ENCODE peak calls at places on chromosomes 7 and 10, in ten cellular contexts. E is neural progenitor cell, Y is tibial artery, K is cardiac muscle cell, H is RWPE1, W is hepatocyte, J is psoas muscle, N is endodermal cell, C is ascending aorta, A is adrenal gland. I is an unnamed sample.

GRCh38 chr7:123265853-123266252 is 66.1 kb upstream of the SLC13A1 start:
- DNase-seq in E (no peak), Y (no peak), J (no peak), N (no peak), A (no peak), C (no peak), W (no peak), K (no peak), H (no peak), I (no peak)

GRCh38 chr7:23012797-23013714 is 874 bp downstream of the HYCC1 start:
- DNase-seq in W (peak; percentile 45), H (no peak), E (peak; percentile 61), N (peak; percentile 78), Y (peak; percentile 31), K (no peak), J (peak; percentile 30), C (no peak), A (peak; percentile 29), I (peak; percentile 38)

GRCh38 chr7:44318296-44318695 is 7.1 kb downstream of the CAMK2B start:
- DNase-seq in J (no peak), H (no peak), E (no peak), W (no peak), Y (no peak), A (no peak), K (no peak), C (no peak), N (no peak), I (no peak)

GRCh38 chr10:22737587-22737986 is 23.2 kb upstream of the PIP4K2A start:
- DNase-seq in E (no peak), K (peak; percentile 65), N (no peak), A (no peak), C (no peak), Y (peak; percentile 69), W (peak; percentile 9), H (peak; percentile 44), J (peak; percentile 53), I (no peak)

GRCh38 chr10:131231965-131232541 is 79.5 kb downstream of the TCERG1L start:
- DNase-seq in C (no peak), N (no peak), W (no peak), K (no peak), A (no peak), E (no peak), H (no peak), Y (no peak), J (no peak), I (no peak)

GRCh38 chr7:51802698-51803097 is 486.1 kb upstream of the COBL start:
- DNase-seq in W (no peak), A (no peak), K (no peak), E (peak; percentile 21), C (no peak), H (no peak), J (no peak), Y (no peak), N (peak; percentile 60), I (no peak)

GRCh38 chr10:14219411-14219810 is 111.3 kb downstream of the FRMD4A start:
- DNase-seq in K (no peak), C (no peak), N (no peak), H (no peak), A (no peak), Y (no peak), W (no peak), J (no peak), E (no peak), I (no peak)

GRCh38 chr10:89256338-89256737 is 4.8 kb upstream of the LIPA start:
- DNase-seq in W (no peak), C (no peak), K (no peak), E (no peak), N (no peak), A (no peak), Y (no peak), H (no peak), J (no peak), I (no peak)

GRCh38 chr7:35253182-35253679 is 669 bp downstream of the TBX20 start:
- DNase-seq in A (no peak), H (no peak), E (peak; percentile 72), Y (no peak), N (peak; percentile 75), K (peak; percentile 29), C (no peak), W (no peak), J (no peak), I (no peak)

GRCh38 chr7:102974366-102975236 is 61.8 kb downstream of the LRRC17 start:
- DNase-seq in J (no peak), E (no peak), W (no peak), C (no peak), H (no peak), N (peak; percentile 68), Y (no peak), K (no peak), A (no peak), I (no peak)
- TF ChIP-seq CTCF in J (no peak), E (peak; percentile 14), W (no peak), C (no peak), H (no peak), N (peak; percentile 57), Y (no peak), K (peak; percentile 14), A (no peak), I (no peak)

DNA sequence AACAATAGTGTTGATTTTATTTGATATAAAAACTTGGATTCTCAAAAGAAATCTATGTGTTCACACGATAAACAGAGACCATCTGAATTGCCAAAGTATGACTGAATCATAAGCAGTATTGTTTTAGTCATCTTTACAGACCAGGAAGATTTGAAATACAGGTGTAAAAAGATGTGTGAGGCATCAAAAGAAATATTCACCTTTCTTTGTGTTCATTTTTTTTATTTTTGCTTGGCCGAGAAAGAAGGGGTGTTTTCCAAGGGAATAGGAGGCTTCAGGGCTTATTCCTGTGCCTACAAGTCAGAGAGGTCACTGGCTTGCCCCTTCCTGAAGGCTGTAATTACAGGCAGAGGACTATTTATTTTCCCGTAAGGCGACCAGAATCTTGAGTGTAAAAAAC is 37.3 kb downstream of the MET start:
- DNase-seq in C (no peak), H (no peak), Y (no peak), A (no peak), W (no peak), K (no peak), J (no peak), E (no peak), N (no peak), I (no peak)
- H3K27ac ChIP-seq in C (no peak overlapping the region), H (no peak overlapping the region), Y (no peak overlapping the region), A (no peak overlapping the region), W (no peak overlapping the region), K (no peak overlapping the region), J (no peak overlapping the region), E (no peak overlapping the region), N (no peak overlapping the region), I (no peak overlapping the region)

GRCh38 chr10:20795391-20795790 is 101.7 kb downstream of the NEBL start:
- DNase-seq in W (no peak), Y (no peak), N (no peak), J (no peak), K (no peak), C (no peak), E (no peak), A (no peak), H (no peak), I (no peak)
- TF ChIP-seq CTCF in W (no peak), Y (no peak), N (no peak), J (no peak), K (no peak), C (no peak), E (no peak), A (no peak), H (no peak), I (no peak)

GRCh38 chr7:2230226-2230625 is 2.5 kb downstream of the MAD1L1 start:
- DNase-seq in C (no peak), A (no peak), E (no peak), W (no peak), Y (no peak), K (no peak), H (no peak), J (no peak), N (no peak), I (no peak)
- H3K27ac ChIP-seq in C (no peak overlapping the region), A (no peak overlapping the region), E (no peak overlapping the region), W (no peak overlapping the region), Y (no peak overlapping the region), K (no peak overlapping the region), H (peak overlapping the region; percentile 10), J (no peak overlapping the region), N (no peak overlapping the region), I (no peak overlapping the region)

GRCh38 chr10:102713483-102713813 is 749 bp downstream of the ARL3 start:
- DNase-seq in N (no peak), Y (no peak), E (no peak), J (no peak), C (no peak), H (no peak), W (no peak), A (no peak), K (no peak), I (no peak)
- TF ChIP-seq CTCF in N (no peak), Y (no peak), E (no peak), J (no peak), C (no peak), H (peak; percentile 27), W (no peak), A (no peak), K (no peak), I (no peak)

GRCh38 chr7:121545418-121545817 is 149.3 kb upstream of the FAM3C start:
- DNase-seq in E (no peak), C (no peak), Y (no peak), J (no peak), A (no peak), H (no peak), K (no peak), W (no peak), N (no peak), I (no peak)
- H3K27ac ChIP-seq in E (no peak overlapping the region), C (no peak overlapping the region), Y (no peak overlapping the region), J (no peak overlapping the region), A (no peak overlapping the region), H (peak overlapping the region; percentile 76), K (no peak overlapping the region), W (peak overlapping the region; percentile 50), N (no peak overlapping the region), I (no peak overlapping the region)

GRCh38 chr10:80205478-80206276 is at the start of gene ANXA11:
- DNase-seq in H (peak; percentile 86), E (peak; percentile 92), Y (peak; percentile 86), K (peak; percentile 73), N (peak; percentile 93), C (peak; percentile 58), W (peak; percentile 95), J (peak; percentile 87), A (peak; percentile 78), I (peak; percentile 73)
- TF ChIP-seq CTCF in H (no peak), E (no peak), Y (no peak), K (no peak), N (no peak), C (no peak), W (no peak), J (no peak), A (no peak), I (no peak)

I was measured in CD4-positive, alpha-beta T cell.